ENCODE peak calls at places on chromosomes 12 and 14, in eight cellular contexts. D is A549, V is astrocyte of the cerebellum, M is AG10803, T is HCT116, N is ovary, O is uterus, F is nephron progenitor cell. S is an unnamed sample.

GRCh38 chr12:102568151-102568815 is 87.9 kb upstream of the IGF1 start:
- DNase-seq in T (no peak), V (no peak), F (no peak), N (no peak), M (peak; percentile 75), D (no peak), O (no peak), S (no peak)

GRCh38 chr12:105141320-105141918 is 33.9 kb downstream of the WASHC4 start:
- DNase-seq in V (no peak), D (no peak), O (no peak), T (no peak), N (no peak), F (no peak), M (no peak), S (no peak)

GRCh38 chr12:12682284-12682683 is 13.7 kb downstream of the GPR19 start:
- DNase-seq in O (no peak), D (no peak), M (no peak), T (no peak), F (no peak), V (no peak), N (no peak), S (no peak)

GRCh38 chr12:80142640-80143039 is 43.3 kb downstream of the OTOGL start:
- DNase-seq in F (no peak), M (no peak), V (no peak), O (no peak), T (no peak), D (no peak), N (no peak), S (no peak)

GRCh38 chr14:23640524-23641141 is 4.5 kb downstream of the DHRS2 start:
- DNase-seq in T (no peak), N (peak; percentile 92), M (peak; percentile 65), O (peak; percentile 80), D (no peak), V (peak; percentile 24), F (peak; percentile 38), S (no peak)

GRCh38 chr14:42779024-42779423 is 1172.3 kb downstream of the LRFN5 start:
- DNase-seq in V (peak; percentile 0), F (no peak), M (no peak), N (no peak), T (no peak), O (no peak), D (no peak), S (no peak)

GRCh38 chr12:55336002-55336401 is 5.5 kb downstream of the OR6C3 start:
- DNase-seq in D (no peak), V (no peak), F (no peak), O (no peak), M (no peak), N (no peak), T (no peak), S (no peak)

GRCh38 chr14:73829526-73830431 is 21.9 kb upstream of the PTGR2 start:
- DNase-seq in F (no peak), V (peak; percentile 87), O (no peak), M (peak; percentile 69), N (no peak), D (peak; percentile 43), T (no peak), S (no peak)

GRCh38 chr12:51922762-51923505 is 15.6 kb downstream of the ACVRL1 start:
- DNase-seq in T (no peak), D (peak; percentile 22), N (no peak), M (peak; percentile 89), V (peak; percentile 47), F (no peak), O (peak; percentile 64), S (no peak)

GRCh38 chr12:85036736-85037135 is 585 bp downstream of the LRRIQ1 start:
- DNase-seq in T (no peak), O (no peak), F (no peak), N (no peak), M (no peak), D (no peak), V (no peak), S (no peak)

GRCh38 chr12:18971932-18972331 is 157.6 kb upstream of the PLEKHA5 start:
- DNase-seq in T (no peak), N (no peak), V (no peak), D (no peak), M (no peak), F (no peak), O (no peak), S (no peak)

GRCh38 chr14:93757185-93757584 is 31.1 kb downstream of the PRIMA1 start:
- DNase-seq in N (no peak), O (no peak), F (no peak), D (no peak), V (no peak), T (no peak), M (no peak), S (no peak)

GRCh38 chr12:115599251-115599811 is 678.2 kb downstream of the MED13L start:
- DNase-seq in N (peak; percentile 36), V (no peak), M (peak; percentile 28), T (no peak), O (no peak), D (no peak), F (peak; percentile 17), S (no peak)

GRCh38 chr14:33484264-33484663 is 466.6 kb downstream of the EGLN3 start:
- DNase-seq in V (no peak), T (no peak), M (no peak), N (no peak), F (no peak), D (no peak), O (no peak), S (no peak)

GRCh38 chr12:292186-292585 is 29.6 kb upstream of the SLC6A13 start:
- DNase-seq in F (no peak), D (no peak), M (peak; percentile 31), V (no peak), N (no peak), O (no peak), T (no peak), S (no peak)

GRCh38 chr14:61644185-61644584 is 51.1 kb upstream of the HIF1A start:
- DNase-seq in F (no peak), N (no peak), D (no peak), V (no peak), T (no peak), M (no peak), O (no peak), S (no peak)

GRCh38 chr14:93753647-93754046 is 34.6 kb downstream of the PRIMA1 start:
- DNase-seq in F (no peak), T (no peak), M (no peak), V (no peak), N (no peak), O (no peak), D (no peak), S (no peak)

GRCh38 chr12:91685917-91686316 is 459.7 kb downstream of the BTG1 start:
- DNase-seq in M (peak; percentile 28), O (no peak), N (no peak), F (no peak), T (peak; percentile 23), D (peak; percentile 65), V (peak; percentile 5), S (no peak)

GRCh38 chr12:125381373-125381772 is 316.1 kb downstream of the AACS start:
- DNase-seq in F (peak; percentile 45), M (no peak), N (no peak), V (no peak), T (no peak), D (no peak), O (no peak), S (no peak)

GRCh38 chr12:69350002-69350626 is 1.9 kb downstream of the LYZ start:
- DNase-seq in N (no peak), M (no peak), T (no peak), F (no peak), V (no peak), D (no peak), O (no peak), S (no peak)

GRCh38 chr14:94180655-94181271 is 6.6 kb downstream of the PPP4R4 start:
- DNase-seq in D (peak; percentile 48), F (no peak), O (no peak), T (peak; percentile 35), V (peak; percentile 13), N (no peak), M (peak; percentile 44), S (no peak)

GRCh38 chr14:65704850-65705249 is 292.3 kb downstream of the FUT8 start:
- DNase-seq in V (no peak), F (no peak), T (no peak), O (no peak), M (peak; percentile 33), D (no peak), N (no peak), S (no peak)

GRCh38 chr14:53354331-53354730 is 201.2 kb upstream of the DDHD1 start:
- DNase-seq in V (no peak), O (no peak), N (no peak), F (no peak), D (no peak), M (no peak), T (no peak), S (no peak)
- TF ChIP-seq CTCF in V (no peak), O (no peak), N (no peak), F (no peak), D (no peak), M (no peak), T (no peak), S (no peak)

GRCh38 chr14:31879661-31880348 is 197.3 kb upstream of the ARHGAP5 start:
- DNase-seq in V (no peak), O (no peak), D (no peak), M (no peak), T (no peak), N (no peak), F (no peak), S (no peak)
- TF ChIP-seq CTCF in V (no peak), O (no peak), D (no peak), M (no peak), T (no peak), N (no peak), F (no peak), S (no peak)

GRCh38 chr12:61385771-61386170 is 874.4 kb upstream of the USP15 start:
- DNase-seq in F (no peak), V (no peak), O (no peak), D (no peak), M (no peak), T (no peak), N (no peak), S (no peak)
- TF ChIP-seq CTCF in F (no peak), V (no peak), O (no peak), D (no peak), M (no peak), T (no peak), N (no peak), S (no peak)

DNA sequence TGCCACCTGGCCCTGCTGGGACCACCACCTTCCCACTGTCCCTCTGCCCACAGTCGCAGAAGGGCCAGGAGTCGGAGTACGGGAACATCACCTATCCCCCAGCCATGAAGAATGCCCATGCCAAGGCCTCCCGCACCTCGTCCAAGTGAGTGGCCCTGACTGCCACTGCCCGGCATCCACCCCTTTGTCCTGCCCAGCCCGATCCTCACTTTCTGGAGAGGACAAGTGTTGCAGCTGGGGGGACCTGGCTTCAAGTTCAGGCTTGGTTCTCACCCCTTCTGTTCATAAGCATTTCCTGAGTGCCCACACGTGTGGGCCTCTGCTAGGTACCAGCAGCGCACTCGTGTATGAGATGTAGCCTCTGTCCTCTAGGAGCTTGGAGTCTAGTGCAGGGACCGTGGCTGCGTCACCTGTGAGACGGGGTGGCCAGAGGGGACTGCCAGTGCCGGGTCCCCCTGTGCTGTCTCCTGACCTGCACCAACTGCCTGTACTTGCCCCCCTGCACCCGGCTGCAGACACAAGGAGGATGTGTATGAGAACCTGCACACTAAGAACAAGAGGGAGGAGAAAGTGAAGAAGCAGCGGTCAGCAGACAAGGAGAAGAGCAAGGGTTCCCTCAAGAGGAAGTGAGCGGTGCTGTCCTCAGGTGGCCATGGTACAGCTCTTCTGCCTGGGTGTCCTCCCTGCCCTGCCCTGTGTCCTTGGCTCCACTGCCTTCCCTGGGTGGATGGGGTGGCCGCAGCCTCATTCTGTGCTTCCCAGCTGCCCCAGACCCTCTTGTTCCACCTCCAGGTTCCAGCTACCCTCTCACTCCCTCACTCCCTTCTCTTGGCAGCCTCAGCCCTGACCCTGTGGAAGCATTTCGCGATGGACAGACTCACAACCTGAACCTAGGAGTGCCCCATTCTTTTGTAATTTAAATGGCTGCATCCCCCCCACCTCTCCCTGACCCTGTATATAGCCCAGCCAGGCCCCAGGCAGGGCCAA is 9.4 kb downstream of the PTPN6 start:
- DNase-seq in O (no peak), D (peak; percentile 72), V (no peak), T (no peak), N (peak; percentile 45), M (peak; percentile 32), F (no peak), S (no peak)
- TF ChIP-seq CTCF in O (peak; percentile 15), D (no peak), V (peak; percentile 30), T (no peak), N (no peak), M (peak; percentile 34), F (no peak), S (no peak)